ENCODE peak calls at places on chromosomes 11 and 22, in eight cellular contexts. U, I, X, R, K, V, O and Q are unnamed samples.

GRCh38 chr11:36452231-36452630 is 57.8 kb downstream of the TRAF6 start:
- DNase-seq in I (no peak), X (peak), R (no peak), U (no peak), V (no peak), K (no peak), O (no peak), Q (no peak)

GRCh38 chr11:18066626-18067025 is 20.6 kb upstream of the TPH1 start:
- DNase-seq in V (peak), O (no peak), I (no peak), X (no peak), K (no peak), U (no peak), R (no peak), Q (no peak)

GRCh38 chr22:23684051-23684450 is 6.8 kb upstream of the RGL4 start:
- DNase-seq in O (no peak), K (no peak), V (no peak), U (no peak), I (no peak), X (no peak), R (no peak), Q (no peak)

GRCh38 chr11:77590194-77590591 is 440 bp downstream of the AQP11 start:
- DNase-seq in V (peak), X (no peak), I (peak), O (peak), K (peak), R (no peak), U (peak), Q (peak)

GRCh38 chr11:64095286-64095825 is 59.6 kb downstream of the FLRT1 start:
- DNase-seq in U (no peak), R (no peak), K (no peak), I (no peak), V (no peak), O (no peak), X (no peak), Q (no peak)

GRCh38 chr11:89381094-89381493 is 110.1 kb downstream of the NOX4 start:
- DNase-seq in V (peak), O (no peak), X (no peak), I (peak), K (no peak), R (no peak), U (peak), Q (no peak)

GRCh38 chr11:114172055-114172861 is 112.7 kb downstream of the ZBTB16 start:
- DNase-seq in U (no peak), V (no peak), O (no peak), X (no peak), I (no peak), R (no peak), K (no peak), Q (no peak)

GRCh38 chr22:48760481-48761238 is 1067.0 kb downstream of the BRD1 start:
- DNase-seq in I (no peak), K (no peak), V (no peak), O (no peak), R (peak), X (no peak), U (no peak), Q (peak)

GRCh38 chr11:20274031-20274430 is 89.5 kb upstream of the HTATIP2 start:
- DNase-seq in U (no peak), X (no peak), K (no peak), I (no peak), V (no peak), O (peak), R (no peak), Q (no peak)

GRCh38 chr11:251550-251949 is 14.8 kb downstream of the PSMD13 start:
- DNase-seq in U (no peak), I (no peak), X (no peak), O (no peak), V (no peak), R (no peak), K (no peak), Q (no peak)

GRCh38 chr11:132549571-132549970 is 982.7 kb downstream of the OPCML start:
- DNase-seq in R (no peak), U (no peak), X (no peak), I (no peak), O (no peak), K (no peak), V (no peak), Q (no peak)

GRCh38 chr11:68340003-68340767 is 27.8 kb downstream of the LRP5 start:
- DNase-seq in K (no peak), I (no peak), R (no peak), O (no peak), X (peak), V (no peak), U (no peak), Q (no peak)

GRCh38 chr11:2794947-2795346 is 90.6 kb downstream of the CDKN1C start:
- DNase-seq in K (no peak), V (no peak), I (peak), X (no peak), O (no peak), U (peak), R (peak), Q (no peak)

GRCh38 chr11:112844530-112844929 is 116.7 kb upstream of the NCAM1 start:
- DNase-seq in R (no peak), O (peak), X (no peak), V (no peak), I (no peak), K (no peak), U (no peak), Q (no peak)

GRCh38 chr22:48488149-48488551 is 1339.5 kb downstream of the BRD1 start:
- DNase-seq in X (no peak), U (no peak), K (no peak), I (no peak), R (no peak), V (no peak), O (peak), Q (no peak)

GRCh38 chr11:65217441-65218423 is 36.0 kb downstream of the CAPN1 start:
- DNase-seq in R (no peak), I (no peak), V (no peak), K (no peak), O (no peak), X (no peak), U (no peak), Q (no peak)

GRCh38 chr11:100892886-100893285 is 205.8 kb downstream of the ARHGAP42 start:
- DNase-seq in X (no peak), O (no peak), K (no peak), V (peak), U (no peak), I (no peak), R (no peak), Q (no peak)

GRCh38 chr11:45678962-45679361 is 13.5 kb upstream of the CHST1 start:
- DNase-seq in K (no peak), V (no peak), R (no peak), I (no peak), U (no peak), X (no peak), O (no peak), Q (no peak)

GRCh38 chr11:2166091-2166851 is 5.3 kb upstream of the INS start:
- DNase-seq in K (peak), U (no peak), X (no peak), V (no peak), I (no peak), R (peak), O (peak), Q (peak)

GRCh38 chr11:34151166-34151565 is 45.7 kb downstream of the NAT10 start:
- DNase-seq in X (no peak), O (no peak), K (no peak), I (no peak), V (no peak), R (no peak), U (no peak), Q (no peak)

GRCh38 chr11:34148504-34149165 is 43.2 kb downstream of the NAT10 start:
- DNase-seq in O (no peak), I (no peak), K (no peak), V (no peak), R (no peak), U (no peak), X (no peak), Q (no peak)

GRCh38 chr11:34149274-34149673 is 43.8 kb downstream of the NAT10 start:
- DNase-seq in R (no peak), X (no peak), V (no peak), I (no peak), O (no peak), U (no peak), K (no peak), Q (no peak)

GRCh38 chr11:34150494-34151151 is 45.2 kb downstream of the NAT10 start:
- DNase-seq in O (no peak), X (no peak), I (no peak), K (no peak), R (peak), V (peak), U (no peak), Q (no peak)

GRCh38 chr11:34149786-34150185 is 44.4 kb downstream of the NAT10 start:
- DNase-seq in U (no peak), V (peak), X (no peak), I (no peak), O (peak), K (peak), R (peak), Q (peak)
- TF ChIP-seq CTCF in U (no peak), V (peak), X (peak), I (no peak), O (peak), K (peak), R (peak), Q (no peak)

DNA sequence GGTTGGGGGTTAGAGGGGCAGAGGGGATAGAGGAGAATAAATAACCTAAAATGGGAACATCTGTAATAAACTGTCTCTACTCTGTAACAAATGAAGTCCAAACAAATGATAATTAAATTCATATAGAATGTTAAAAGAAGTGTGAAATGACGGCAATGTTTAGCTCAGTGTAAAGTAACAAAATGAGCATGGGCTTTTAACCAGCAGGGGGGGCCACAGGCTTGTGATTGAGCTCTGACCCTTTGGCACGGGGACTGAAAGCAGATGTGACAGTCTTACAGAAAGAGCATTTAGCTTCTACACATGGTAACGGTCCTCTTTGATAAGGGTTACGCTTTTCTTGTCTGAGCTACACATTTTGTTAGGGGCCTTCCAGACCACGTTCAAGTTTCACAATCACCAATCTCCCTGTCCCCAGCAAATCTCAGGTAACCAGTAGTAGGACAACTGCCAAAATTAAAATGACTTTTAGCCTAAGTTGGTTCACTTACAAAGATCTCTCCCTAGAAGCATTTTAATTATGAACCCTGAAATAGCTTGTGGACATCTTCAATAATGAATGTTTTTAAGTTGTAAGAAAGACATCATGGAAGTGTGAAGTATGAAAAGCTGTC is 262.5 kb downstream of the DCDC1 start:
- DNase-seq in V (peak), I (peak), K (peak), X (peak), R (peak), O (peak), U (peak), Q (peak)
- TF ChIP-seq CTCF in V (peak), I (peak), K (peak), X (peak), R (peak), O (peak), U (peak), Q (peak)

GRCh38 chr11:90434858-90435257 is 212.0 kb upstream of the CHORDC1 start:
- DNase-seq in X (no peak), K (peak), I (peak), O (peak), U (no peak), V (no peak), R (peak), Q (peak)
- TF ChIP-seq CTCF in X (no peak), K (no peak), I (no peak), O (peak), U (peak), V (no peak), R (peak), Q (no peak)

GRCh38 chr22:34841321-34841901 is 224.5 kb upstream of the ISX start:
- DNase-seq in R (no peak), V (no peak), U (no peak), I (no peak), X (no peak), O (peak), K (no peak), Q (no peak)

GRCh38 chr22:34841911-34842310 is 224.0 kb upstream of the ISX start:
- DNase-seq in U (no peak), V (no peak), K (no peak), O (no peak), X (no peak), I (no peak), R (no peak), Q (no peak)

GRCh38 chr22:34845391-34845790 is 220.6 kb upstream of the ISX start:
- DNase-seq in X (no peak), U (no peak), R (no peak), O (no peak), V (no peak), K (no peak), I (no peak), Q (no peak)

GRCh38 chr22:34847072-34847471 is 218.9 kb upstream of the ISX start:
- DNase-seq in U (no peak), I (no peak), R (no peak), K (no peak), O (no peak), V (no peak), X (no peak), Q (no peak)

GRCh38 chr22:34842630-34843029 is 223.3 kb upstream of the ISX start:
- DNase-seq in R (no peak), I (no peak), V (no peak), K (no peak), O (peak), U (no peak), X (no peak), Q (no peak)
- TF ChIP-seq CTCF in R (no peak), I (no peak), V (no peak), K (no peak), O (peak), U (no peak), X (peak), Q (no peak)

GRCh38 chr11:17036666-17037658 is 22.7 kb upstream of the PLEKHA7 start:
- DNase-seq in R (no peak), K (peak), U (no peak), I (peak), V (peak), O (peak), X (no peak), Q (no peak)
- TF ChIP-seq CTCF in R (no peak), K (peak), U (no peak), I (peak), V (peak), O (peak), X (peak), Q (no peak)

GRCh38 chr22:24937114-24937513 is 9.4 kb downstream of the LHFPL7 start:
- DNase-seq in K (peak), R (peak), O (peak), X (peak), I (peak), V (peak), U (no peak), Q (peak)
- TF ChIP-seq CTCF in K (peak), R (peak), O (peak), X (peak), I (no peak), V (peak), U (no peak), Q (no peak)

GRCh38 chr11:74311352-74311926 is at the start of gene P4HA3:
- DNase-seq in I (peak), X (no peak), R (peak), O (peak), V (peak), K (peak), U (peak), Q (peak)
- TF ChIP-seq CTCF in I (no peak), X (no peak), R (no peak), O (peak), V (no peak), K (no peak), U (no peak), Q (no peak)

DNA sequence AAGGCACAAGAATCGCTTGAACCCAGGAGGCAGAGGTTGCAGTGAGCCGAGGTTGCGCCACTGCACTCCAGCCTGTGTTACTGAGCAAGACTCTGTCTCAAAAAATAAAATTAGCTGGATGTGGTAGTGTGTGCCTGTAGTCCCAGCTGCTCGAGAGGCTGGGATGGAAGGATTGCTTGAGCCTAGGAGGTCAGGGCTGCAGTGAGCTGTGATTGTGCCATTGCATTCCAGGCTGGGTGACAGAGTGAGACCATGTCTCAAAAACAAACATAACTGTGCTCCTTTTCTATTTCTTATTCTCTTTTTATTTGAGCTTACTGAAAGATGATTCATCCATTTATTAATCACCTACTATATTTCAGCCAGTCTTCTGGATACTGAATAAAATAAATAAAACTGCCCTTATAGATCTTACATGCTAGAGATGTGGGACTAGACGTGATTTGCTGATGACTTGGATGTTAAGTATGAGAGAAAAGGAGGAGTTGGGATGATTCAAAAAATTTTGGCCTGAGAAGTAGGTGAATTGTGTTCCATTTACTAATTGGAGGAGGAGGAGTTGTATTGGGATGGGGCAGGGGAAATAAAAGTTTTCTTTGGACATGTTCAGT is 18.0 kb downstream of the PAAF1 start:
- DNase-seq in K (no peak), O (no peak), I (no peak), R (no peak), X (no peak), V (peak), U (no peak), Q (no peak)
- TF ChIP-seq CTCF in K (no peak), O (no peak), I (no peak), R (no peak), X (no peak), V (no peak), U (no peak), Q (no peak)